ENCODE peak calls at places on chromosomes 16 and 17, in eight cellular contexts. I is T47D, Q is H7, D is MCF 10A, B is HCEC 1CT, W is endothelial cell, Z is C1 segment of cervical spinal cord, V is T-helper 2 cell. C is an unnamed sample.

GRCh38 chr16:12539185-12539929 is 264.3 kb downstream of the CPPED1 start:
- DNase-seq in Q (no peak), Z (no peak), B (peak; percentile 73), I (no peak), W (no peak), D (peak; percentile 14), V (no peak), C (no peak)

GRCh38 chr17:82434216-82434565 is 15.8 kb upstream of the OGFOD3 start:
- DNase-seq in B (no peak), Z (no peak), Q (no peak), I (no peak), V (no peak), D (no peak), W (no peak), C (no peak)

GRCh38 chr17:82786427-82786826 is 34.6 kb downstream of the TBCD start:
- DNase-seq in Z (no peak), V (no peak), Q (no peak), B (no peak), I (no peak), W (no peak), D (peak; percentile 71), C (no peak)

GRCh38 chr17:48488548-48489106 is 42.2 kb downstream of the HOXB1 start:
- DNase-seq in I (no peak), Q (no peak), W (peak; percentile 21), D (no peak), Z (no peak), V (no peak), B (no peak), C (no peak)

GRCh38 chr17:66281671-66282369 is 20.6 kb upstream of the PRKCA start:
- DNase-seq in I (no peak), W (no peak), V (no peak), B (no peak), Z (no peak), D (no peak), Q (no peak), C (no peak)

GRCh38 chr16:977096-977701 is 4.4 kb upstream of the SOX8 start:
- DNase-seq in D (no peak), V (no peak), W (no peak), B (no peak), I (no peak), Z (peak; percentile 78), Q (no peak), C (no peak)

GRCh38 chr16:12119562-12119961 is 143.0 kb downstream of the SNX29 start:
- DNase-seq in Z (no peak), V (no peak), Q (no peak), I (no peak), W (no peak), B (no peak), D (peak; percentile 78), C (no peak)

GRCh38 chr17:16920628-16921020 is 51.3 kb downstream of the TNFRSF13B start:
- DNase-seq in B (no peak), V (no peak), Q (no peak), D (no peak), I (no peak), W (no peak), Z (no peak), C (no peak)

GRCh38 chr16:30771726-30772125 is 9.6 kb downstream of the RNF40 start:
- DNase-seq in I (no peak), W (no peak), Z (no peak), D (no peak), V (no peak), Q (no peak), B (no peak), C (no peak)

GRCh38 chr17:58617563-58617962 is 74.3 kb downstream of the TEX14 start:
- DNase-seq in B (no peak), V (no peak), Z (no peak), I (no peak), Q (no peak), D (no peak), W (no peak), C (no peak)

GRCh38 chr16:11896776-11897175 is 19.0 kb downstream of the GSPT1 start:
- DNase-seq in D (peak; percentile 21), B (peak; percentile 80), I (no peak), W (no peak), Q (no peak), V (no peak), Z (no peak), C (no peak)

GRCh38 chr16:15489016-15489415 is 54.6 kb downstream of the BMERB1 start:
- DNase-seq in D (no peak), Q (no peak), V (no peak), Z (no peak), W (no peak), B (no peak), I (no peak), C (no peak)

GRCh38 chr17:61124562-61124961 is 275.1 kb upstream of the TBX2 start:
- DNase-seq in W (no peak), V (no peak), D (no peak), Z (no peak), I (no peak), B (no peak), Q (no peak), C (no peak)

GRCh38 chr17:75927286-75927922 is 13.4 kb downstream of the FBF1 start:
- DNase-seq in B (no peak), W (peak; percentile 52), Z (no peak), D (peak; percentile 52), V (no peak), I (no peak), Q (peak; percentile 92), C (peak; percentile 78)

GRCh38 chr16:78102122-78102660 is 2.7 kb downstream of the WWOX start:
- DNase-seq in V (no peak), I (no peak), D (no peak), W (no peak), B (no peak), Z (no peak), Q (no peak), C (no peak)

GRCh38 chr16:25372716-25373115 is 115.1 kb upstream of the ZKSCAN2 start:
- DNase-seq in Q (no peak), W (no peak), I (no peak), Z (no peak), V (no peak), D (no peak), B (no peak), C (no peak)

GRCh38 chr17:40490289-40490853 is 11.1 kb downstream of the TNS4 start:
- DNase-seq in Q (peak; percentile 87), I (no peak), V (no peak), Z (peak; percentile 59), B (peak; percentile 63), D (peak; percentile 93), W (no peak), C (no peak)

GRCh38 chr16:85206472-85207356 is 94.4 kb upstream of the CIBAR2 start:
- DNase-seq in V (no peak), I (no peak), W (no peak), Q (peak; percentile 92), D (no peak), B (no peak), Z (peak; percentile 39), C (no peak)

GRCh38 chr17:17567631-17568030 is 23.9 kb downstream of the PEMT start:
- DNase-seq in V (no peak), Z (peak; percentile 48), I (no peak), B (no peak), W (no peak), D (no peak), Q (no peak), C (no peak)

GRCh38 chr17:61504697-61505096 is 52.5 kb downstream of the TBX4 start:
- DNase-seq in I (no peak), D (peak; percentile 75), B (peak; percentile 72), Z (no peak), W (no peak), Q (no peak), V (no peak), C (no peak)

GRCh38 chr17:45312477-45313418 is 4.1 kb downstream of the MAP3K14 start:
- DNase-seq in D (no peak), B (no peak), W (no peak), I (no peak), Q (no peak), V (no peak), Z (no peak), C (no peak)

GRCh38 chr16:82229800-82230619 is 60.0 kb upstream of the MPHOSPH6 start:
- DNase-seq in W (peak; percentile 88), Z (peak; percentile 41), I (peak; percentile 54), Q (peak; percentile 53), D (peak; percentile 84), B (peak; percentile 63), V (peak; percentile 38), C (peak; percentile 71)

GRCh38 chr17:46035112-46035818 is 36.2 kb downstream of the STH start:
- DNase-seq in Z (no peak), W (peak; percentile 30), B (no peak), I (no peak), Q (peak; percentile 32), D (no peak), V (no peak), C (no peak)

GRCh38 chr17:61722398-61722797 is 131.4 kb upstream of the NACA2 start:
- DNase-seq in V (no peak), I (no peak), D (no peak), W (no peak), Q (no peak), B (no peak), Z (no peak), C (no peak)

GRCh38 chr16:19875900-19876299 is 8.7 kb downstream of the GPRC5B start:
- DNase-seq in V (no peak), B (no peak), Q (no peak), Z (peak; percentile 32), I (no peak), W (no peak), D (no peak), C (no peak)

GRCh38 chr17:67218385-67218950 is 26.5 kb downstream of the HELZ start:
- DNase-seq in B (peak; percentile 61), W (no peak), V (no peak), D (no peak), Q (no peak), Z (no peak), I (no peak), C (no peak)